ENCODE peak calls at places on chromosomes 1 and 21, in eight cellular contexts. M is NT2/D1, D is left lung, V is lower lobe of right lung, I is adrenal gland, L is psoas muscle, H is colonic mucosa, E is mucosa of descending colon. G is an unnamed sample. For H3K4me1, the result is how much of the 10 kb centered on the place peaks cover.

GRCh38 chr21:42429856-42430255 is 26.2 kb downstream of the UBASH3A start:
- DNase-seq in M (no peak), D (no peak), V (no peak), I (no peak), L (no peak), H (no peak), E (no peak), G (no peak)

GRCh38 chr1:82059931-82060330 is 259.2 kb downstream of the ADGRL2 start:
- DNase-seq in M (no peak), D (no peak), V (no peak), I (no peak), L (no peak), H (no peak), E (no peak), G (no peak)

GRCh38 chr1:30120268-30121000 is 603.0 kb downstream of the MATN1 start:
- DNase-seq in M (no peak), D (no peak), V (no peak), I (no peak), L (no peak), H (no peak), E (no peak), G (no peak)

GRCh38 chr1:44810101-44810761 is 1.9 kb downstream of the BTBD19 start:
- DNase-seq in M (no peak), D (peak), V (peak), I (peak), L (peak), H (no peak), E (peak), G (peak)

GRCh38 chr21:46066843-46067331 is 31.0 kb upstream of the COL6A2 start:
- DNase-seq in M (no peak), D (no peak), V (peak), I (no peak), L (peak), H (no peak), E (peak), G (no peak)

GRCh38 chr1:161174911-161175310 is 2.4 kb downstream of the B4GALT3 start:
- DNase-seq in M (no peak), D (no peak), V (no peak), I (no peak), L (peak), H (no peak), E (peak), G (no peak)

GRCh38 chr1:221774054-221774842 is 32.4 kb upstream of the DUSP10 start:
- DNase-seq in M (no peak), D (no peak), V (no peak), I (no peak), L (no peak), H (no peak), E (no peak), G (no peak)

GRCh38 chr21:43311303-43311817 is 115.6 kb downstream of the SIK1 start:
- DNase-seq in M (no peak), D (no peak), V (peak), I (no peak), L (no peak), H (peak), E (peak), G (peak)

GRCh38 chr1:67889466-67889865 is 56.2 kb upstream of the GNG12 start:
- DNase-seq in M (no peak), D (no peak), V (no peak), I (no peak), L (no peak), H (no peak), E (no peak), G (no peak)

GRCh38 chr1:183841550-183841949 is 36.6 kb downstream of the RGL1 start:
- DNase-seq in M (no peak), D (no peak), V (no peak), I (no peak), L (no peak), H (no peak), E (no peak), G (no peak)

GRCh38 chr21:17708541-17709265 is 96.0 kb upstream of the BTG3 start:
- DNase-seq in M (no peak), D (no peak), V (no peak), I (no peak), L (no peak), H (no peak), E (no peak), G (no peak)

GRCh38 chr21:34061983-34062382 is 11.4 kb upstream of the MRPS6 start:
- DNase-seq in M (no peak), D (no peak), V (no peak), I (no peak), L (no peak), H (no peak), E (no peak), G (no peak)

GRCh38 chr1:110067957-110068645 is 2.4 kb downstream of the ALX3 start:
- DNase-seq in M (no peak), D (no peak), V (no peak), I (no peak), L (peak), H (no peak), E (no peak), G (no peak)

GRCh38 chr1:201119206-201119814 is 7.1 kb upstream of the CACNA1S start:
- DNase-seq in M (peak), D (no peak), V (no peak), I (peak), L (peak), H (peak), E (peak), G (peak)

GRCh38 chr1:205060746-205061145 is 17.7 kb downstream of the CNTN2 start:
- DNase-seq in M (no peak), D (no peak), V (no peak), I (no peak), L (peak), H (no peak), E (no peak), G (no peak)

GRCh38 chr1:39210649-39211048 is 6.2 kb downstream of the MACF1 start:
- DNase-seq in M (no peak), D (no peak), V (no peak), I (no peak), L (no peak), H (no peak), E (no peak), G (no peak)
- H3K4me1 ChIP-seq in M (under half), D (half or more), V (half or more), I (under half), L (under half), H (under half), E (under half), G (under half)

GRCh38 chr1:226940806-226941067 is 643 bp downstream of the COQ8A start:
- DNase-seq in M (no peak), D (no peak), V (no peak), I (peak), L (no peak), H (no peak), E (no peak), G (no peak)
- H3K4me1 ChIP-seq in M (under half), D (under half), V (half or more), I (half or more), L (under half), H (under half), E (under half), G (half or more)

GRCh38 chr1:234988160-234988528 is 140.5 kb downstream of the TOMM20 start:
- DNase-seq in M (no peak), D (no peak), V (no peak), I (no peak), L (no peak), H (no peak), E (no peak), G (no peak)

GRCh38 chr1:234988536-234988935 is 140.1 kb downstream of the TOMM20 start:
- DNase-seq in M (no peak), D (no peak), V (no peak), I (no peak), L (no peak), H (no peak), E (no peak), G (no peak)

GRCh38 chr1:234989019-234989418 is 139.6 kb downstream of the TOMM20 start:
- DNase-seq in M (no peak), D (no peak), V (no peak), I (no peak), L (no peak), H (no peak), E (no peak), G (no peak)

GRCh38 chr1:234986750-234987414 is 141.8 kb downstream of the TOMM20 start:
- DNase-seq in M (peak), D (no peak), V (no peak), I (peak), L (no peak), H (no peak), E (no peak), G (no peak)

DNA sequence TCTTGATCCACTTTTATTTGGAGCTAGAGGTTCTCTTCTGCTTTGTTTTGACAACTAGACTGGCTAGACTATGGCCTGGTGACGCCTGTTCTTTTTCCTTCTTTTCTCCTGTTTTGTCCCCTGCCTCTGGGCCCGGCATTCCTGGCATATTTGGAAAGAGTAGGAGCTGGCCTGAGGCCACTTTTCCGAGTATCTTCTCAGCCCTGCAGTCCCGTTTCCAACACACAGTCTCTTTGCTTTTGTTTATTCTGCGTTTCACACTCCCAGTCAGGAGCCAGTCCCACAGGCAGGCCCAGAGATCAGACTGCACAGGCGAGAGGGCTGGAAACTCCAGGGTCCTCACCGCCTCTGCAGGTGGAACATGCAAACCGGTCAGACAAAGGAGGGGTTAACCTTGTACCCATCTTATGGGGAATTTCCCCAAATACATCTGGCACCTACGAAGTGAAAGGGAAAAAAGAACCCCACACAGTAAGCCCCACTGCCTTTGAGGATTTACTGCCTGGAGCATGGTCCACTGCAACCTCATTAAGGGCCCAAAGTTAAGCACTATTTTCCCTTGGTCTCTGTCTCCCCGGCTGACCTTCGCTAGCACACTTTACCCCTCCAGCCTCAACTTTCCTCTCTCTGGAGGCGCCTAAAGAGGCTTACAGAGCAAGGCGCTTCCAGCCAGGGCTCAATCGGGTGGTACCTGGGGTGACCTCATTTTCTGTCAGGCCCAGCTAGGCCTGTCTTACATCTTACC is 141.1 kb downstream of the TOMM20 start:
- DNase-seq in M (peak), D (peak), V (peak), I (peak), L (peak), H (peak), E (peak), G (peak)
- H3K4me1 ChIP-seq in M (under half), D (half or more), V (half or more), I (under half), L (under half), H (under half), E (under half), G (under half)

GRCh38 chr1:166489670-166490436 is 323.1 kb upstream of the FAM78B start:
- DNase-seq in M (no peak), D (peak), V (peak), I (peak), L (peak), H (peak), E (peak), G (no peak)
- H3K4me1 ChIP-seq in M (under half), D (under half), V (under half), I (under half), L (under half), H (under half), E (under half), G (under half)

DNA sequence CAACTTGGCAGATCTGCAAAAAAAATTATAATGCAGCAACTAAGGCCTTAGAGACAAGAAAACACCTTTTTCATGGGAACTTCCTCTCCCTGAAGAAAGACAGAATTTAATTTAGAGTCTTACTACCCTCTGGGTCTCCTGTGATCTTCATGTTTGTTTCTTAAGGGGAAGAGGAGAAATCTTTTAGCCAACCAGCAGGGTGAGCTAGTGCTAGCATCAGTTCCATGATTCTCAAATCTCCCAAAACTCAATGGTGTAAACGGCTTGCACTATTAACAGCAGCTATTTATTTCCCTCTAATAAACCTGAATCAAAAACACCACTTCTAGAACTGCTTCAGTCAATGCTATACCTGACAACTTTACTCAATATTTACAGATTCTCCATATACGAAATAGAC is 3.8 kb downstream of the ZNF644 start:
- DNase-seq in M (no peak), D (no peak), V (no peak), I (no peak), L (no peak), H (no peak), E (no peak), G (no peak)
- H3K4me1 ChIP-seq in M (under half), D (half or more), V (half or more), I (half or more), L (half or more), H (under half), E (under half), G (under half)

GRCh38 chr1:51644533-51645197 is 27.8 kb downstream of the OSBPL9 start:
- DNase-seq in M (no peak), D (no peak), V (no peak), I (no peak), L (no peak), H (no peak), E (no peak), G (no peak)
- H3K4me1 ChIP-seq in M (under half), D (under half), V (under half), I (under half), L (half or more), H (under half), E (under half), G (under half)

GRCh38 chr1:229619002-229619401 is 6.9 kb downstream of the TAF5L start:
- DNase-seq in M (no peak), D (no peak), V (no peak), I (no peak), L (no peak), H (no peak), E (no peak), G (no peak)

GRCh38 chr1:229623225-229623624 is 2.7 kb downstream of the TAF5L start:
- DNase-seq in M (no peak), D (no peak), V (no peak), I (no peak), L (no peak), H (no peak), E (no peak), G (no peak)

GRCh38 chr1:229621663-229622062 is 4.3 kb downstream of the TAF5L start:
- DNase-seq in M (no peak), D (no peak), V (no peak), I (no peak), L (no peak), H (no peak), E (no peak), G (no peak)

GRCh38 chr1:229619614-229620013 is 6.3 kb downstream of the TAF5L start:
- DNase-seq in M (no peak), D (no peak), V (no peak), I (no peak), L (no peak), H (no peak), E (no peak), G (no peak)

GRCh38 chr1:229620876-229621275 is 5.0 kb downstream of the TAF5L start:
- DNase-seq in M (no peak), D (no peak), V (no peak), I (peak), L (no peak), H (no peak), E (no peak), G (no peak)
- H3K4me1 ChIP-seq in M (under half), D (under half), V (under half), I (under half), L (half or more), H (under half), E (under half), G (under half)

GRCh38 chr1:218983433-218983832 is 190.2 kb upstream of the LYPLAL1 start:
- DNase-seq in M (no peak), D (no peak), V (no peak), I (no peak), L (no peak), H (no peak), E (no peak), G (no peak)
- H3K4me1 ChIP-seq in M (under half), D (under half), V (under half), I (under half), L (under half), H (under half), E (under half), G (under half)

G was measured in body of pancreas.